ENCODE peak calls at places on chromosome 1, in ten cellular contexts. R, J, S, F, U, V, Q, A, K and G are unnamed samples.

GRCh38 chr1:165632152-165632469 is 1.1 kb downstream of the MGST3 start:
- DNase-seq in R (no peak), J (no peak), S (peak), F (no peak), U (no peak), V (peak), Q (no peak), A (no peak), K (peak), G (no peak)

GRCh38 chr1:195831789-195832188 is 776.5 kb downstream of the KCNT2 start:
- DNase-seq in R (no peak), J (no peak), S (no peak), F (no peak), U (no peak), V (no peak), Q (no peak), A (no peak), K (no peak), G (no peak)

GRCh38 chr1:197042676-197043341 is 24.3 kb downstream of the F13B start:
- DNase-seq in R (no peak), J (no peak), S (no peak), F (no peak), U (no peak), V (no peak), Q (no peak), A (no peak), K (no peak), G (no peak)

GRCh38 chr1:209648931-209649776 is 3.1 kb downstream of the LAMB3 start:
- DNase-seq in R (no peak), J (no peak), S (peak), F (no peak), U (peak), V (no peak), Q (no peak), A (peak), K (peak), G (no peak)

GRCh38 chr1:216075339-216075738 is 347.9 kb downstream of the USH2A start:
- DNase-seq in R (no peak), J (no peak), S (no peak), F (no peak), U (no peak), V (no peak), Q (no peak), A (no peak), K (no peak), G (no peak)

GRCh38 chr1:207027221-207027777 is 5.3 kb downstream of the C1orf116 start:
- DNase-seq in R (no peak), J (no peak), S (peak), F (no peak), U (peak), V (no peak), Q (no peak), A (peak), K (peak), G (no peak)

GRCh38 chr1:53592521-53592982 is 133.4 kb downstream of the DMRTB1 start:
- DNase-seq in R (no peak), J (no peak), S (peak), F (no peak), U (no peak), V (no peak), Q (no peak), A (no peak), K (peak), G (no peak)

GRCh38 chr1:84698151-84698651 is 7.9 kb upstream of the SSX2IP start:
- DNase-seq in R (no peak), J (no peak), S (no peak), F (no peak), U (peak), V (no peak), Q (no peak), A (no peak), K (no peak), G (no peak)

GRCh38 chr1:100921110-100921706 is 25.3 kb downstream of the SLC30A7 start:
- DNase-seq in R (peak), J (peak), S (no peak), F (no peak), U (peak), V (peak), Q (no peak), A (peak), K (no peak), G (no peak)

GRCh38 chr1:36534711-36535412 is 52.1 kb upstream of the CSF3R start:
- DNase-seq in R (no peak), J (no peak), S (no peak), F (no peak), U (no peak), V (no peak), Q (no peak), A (no peak), K (no peak), G (no peak)

GRCh38 chr1:15075812-15076211 is 77.7 kb upstream of the TMEM51 start:
- DNase-seq in R (no peak), J (no peak), S (no peak), F (no peak), U (no peak), V (no peak), Q (no peak), A (no peak), K (no peak), G (no peak)

GRCh38 chr1:15071936-15072335 is 81.6 kb upstream of the TMEM51 start:
- DNase-seq in R (no peak), J (no peak), S (no peak), F (no peak), U (no peak), V (no peak), Q (no peak), A (no peak), K (no peak), G (no peak)

GRCh38 chr1:15073799-15074308 is 79.7 kb upstream of the TMEM51 start:
- DNase-seq in R (no peak), J (no peak), S (no peak), F (no peak), U (no peak), V (no peak), Q (no peak), A (no peak), K (no peak), G (no peak)

GRCh38 chr1:15076807-15077206 is 76.7 kb upstream of the TMEM51 start:
- DNase-seq in R (no peak), J (no peak), S (no peak), F (no peak), U (no peak), V (no peak), Q (no peak), A (no peak), K (no peak), G (no peak)

DNA sequence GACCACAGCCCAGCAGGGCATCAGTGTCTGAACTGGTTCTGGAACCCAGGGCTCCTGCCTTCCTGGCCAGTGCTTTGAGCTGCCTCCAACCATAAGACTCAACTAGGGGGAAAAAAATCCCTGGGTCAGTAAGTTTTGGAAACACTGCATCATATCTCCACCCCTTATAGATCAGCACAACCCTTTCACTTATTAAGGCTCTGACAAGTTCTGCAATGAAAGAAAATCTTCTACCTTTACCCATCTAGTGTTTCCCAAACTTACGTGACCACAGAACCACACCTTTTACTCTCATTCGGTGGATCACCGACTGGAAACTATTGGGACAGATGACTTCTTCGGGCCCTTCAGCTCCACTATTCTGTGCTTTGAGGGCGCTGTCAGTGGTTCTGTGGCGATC is 78.4 kb upstream of the TMEM51 start:
- DNase-seq in R (no peak), J (no peak), S (no peak), F (no peak), U (no peak), V (no peak), Q (no peak), A (no peak), K (no peak), G (no peak)
- H3K27ac ChIP-seq in R (no peak), J (no peak), S (no peak), F (no peak), U (no peak), V (no peak), Q (no peak), A (no peak), K (no peak), G (no peak)

GRCh38 chr1:51837243-51837642 is 41.3 kb downstream of the NRDC start:
- DNase-seq in R (no peak), J (no peak), S (no peak), F (no peak), U (no peak), V (no peak), Q (no peak), A (no peak), K (no peak), G (no peak)

GRCh38 chr1:51842255-51842654 is 36.3 kb downstream of the NRDC start:
- DNase-seq in R (no peak), J (no peak), S (no peak), F (no peak), U (no peak), V (no peak), Q (no peak), A (no peak), K (no peak), G (no peak)

GRCh38 chr1:51840743-51841461 is 37.6 kb downstream of the NRDC start:
- DNase-seq in R (no peak), J (no peak), S (no peak), F (no peak), U (no peak), V (no peak), Q (no peak), A (no peak), K (no peak), G (no peak)

GRCh38 chr1:51840182-51840581 is 38.3 kb downstream of the NRDC start:
- DNase-seq in R (no peak), J (no peak), S (no peak), F (no peak), U (no peak), V (no peak), Q (no peak), A (no peak), K (no peak), G (no peak)

GRCh38 chr1:51839094-51839493 is 39.4 kb downstream of the NRDC start:
- DNase-seq in R (no peak), J (no peak), S (no peak), F (no peak), U (no peak), V (no peak), Q (no peak), A (no peak), K (no peak), G (no peak)
- H3K27ac ChIP-seq in R (no peak), J (no peak), S (no peak), F (no peak), U (no peak), V (no peak), Q (no peak), A (no peak), K (no peak), G (no peak)

GRCh38 chr1:24406783-24407182 is 6.8 kb downstream of the STPG1 start:
- DNase-seq in R (no peak), J (no peak), S (no peak), F (no peak), U (no peak), V (no peak), Q (no peak), A (no peak), K (no peak), G (no peak)
- H3K27ac ChIP-seq in R (no peak), J (no peak), S (no peak), F (no peak), U (no peak), V (no peak), Q (no peak), A (no peak), K (no peak), G (no peak)

GRCh38 chr1:226871047-226871365 is 590 bp downstream of the PSEN2 start:
- DNase-seq in R (no peak), J (no peak), S (no peak), F (no peak), U (no peak), V (no peak), Q (no peak), A (no peak), K (no peak), G (no peak)
- H3K27ac ChIP-seq in R (peak), J (no peak), S (peak), F (no peak), U (no peak), V (peak), Q (peak), A (peak), K (peak), G (no peak)

GRCh38 chr1:45344491-45344890 is 4.3 kb upstream of the MUTYH start:
- DNase-seq in R (no peak), J (no peak), S (no peak), F (no peak), U (no peak), V (no peak), Q (no peak), A (no peak), K (no peak), G (no peak)
- H3K27ac ChIP-seq in R (no peak), J (no peak), S (no peak), F (no peak), U (no peak), V (no peak), Q (no peak), A (no peak), K (no peak), G (no peak)

DNA sequence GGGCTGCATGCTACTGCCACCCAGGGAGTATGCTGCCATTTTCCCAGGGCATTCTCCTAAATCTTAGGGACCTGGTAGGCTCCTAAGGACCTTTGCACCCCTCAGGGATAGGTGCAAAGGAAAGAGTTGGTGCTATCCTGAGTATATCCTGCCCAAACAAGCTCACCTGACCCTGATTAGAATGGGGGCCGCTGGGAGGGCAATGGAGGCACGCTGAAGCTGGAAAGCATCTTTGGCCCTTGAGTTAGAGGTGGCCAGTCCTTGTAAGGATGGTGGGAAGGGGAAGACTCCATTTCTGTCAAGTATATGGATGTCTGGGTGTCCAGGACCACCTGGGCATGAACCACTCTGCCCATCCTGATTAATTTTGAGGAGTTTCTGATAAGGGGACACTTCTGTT is 48.9 kb upstream of the A3GALT2 start:
- DNase-seq in R (no peak), J (no peak), S (no peak), F (no peak), U (no peak), V (no peak), Q (no peak), A (no peak), K (no peak), G (no peak)
- H3K27ac ChIP-seq in R (no peak), J (no peak), S (no peak), F (no peak), U (no peak), V (no peak), Q (peak), A (no peak), K (no peak), G (peak)

DNA sequence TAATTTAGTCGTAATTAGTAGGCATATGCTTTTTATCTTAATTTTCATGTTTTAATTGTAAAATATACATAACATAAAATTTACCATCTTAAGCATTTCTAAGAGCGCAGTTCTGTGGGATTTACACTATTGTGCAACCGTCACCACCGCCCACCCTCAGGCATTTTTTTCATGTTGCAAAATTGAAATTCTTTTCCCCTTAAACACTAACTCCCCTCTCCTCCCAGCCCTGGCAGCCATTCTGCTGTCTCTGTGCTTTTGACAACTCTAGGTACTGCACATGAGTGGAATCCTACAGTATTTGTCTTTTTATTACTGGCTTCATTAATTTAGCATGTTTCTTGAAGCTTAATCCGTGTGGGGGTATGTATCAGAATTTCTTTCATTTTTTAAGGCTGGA is 7.8 kb downstream of the PIK3CD start:
- DNase-seq in R (no peak), J (no peak), S (no peak), F (no peak), U (peak), V (no peak), Q (no peak), A (no peak), K (no peak), G (no peak)
- H3K27ac ChIP-seq in R (no peak), J (no peak), S (no peak), F (no peak), U (no peak), V (no peak), Q (no peak), A (no peak), K (no peak), G (no peak)